ENCODE peak calls at places on chromosomes 3 and 15, in ten cellular contexts. W is GM12864; I is stimulated activated CD4-positive, alpha-beta T cell treated with anti-CD3 and anti-CD28 coated beads, Interleukin-1b, Interleukin-23, amount 100 ng/mL, for 24 hours; R is NCI-H460; E is left colon; P is ascending aorta; O is activated naive CD4-positive, alpha-beta T cell; S is body of pancreas; U is posterior cingulate gyrus; F is H9. Q is an unnamed sample.

GRCh38 chr3:15319575-15319974 is 12.8 kb downstream of the SH3BP5 start:
- DNase-seq in W (no peak), R (no peak), P (peak), O (no peak), F (no peak), I (no peak), S (no peak), U (no peak), E (no peak), Q (no peak)

GRCh38 chr15:22952826-22953579 is 27.2 kb downstream of the CYFIP1 start:
- DNase-seq in R (no peak), F (peak), P (no peak), I (no peak), E (no peak), S (no peak), U (no peak), O (no peak), W (no peak), Q (no peak)

GRCh38 chr3:129694228-129694627 is 87.8 kb upstream of the PLXND1 start:
- DNase-seq in S (no peak), I (no peak), P (no peak), U (no peak), E (no peak), R (no peak), O (no peak), F (no peak), W (no peak), Q (no peak)

GRCh38 chr15:76293361-76293760 is 17.9 kb downstream of the ETFA start:
- DNase-seq in R (no peak), P (no peak), W (no peak), U (no peak), O (no peak), S (no peak), E (no peak), F (no peak), I (no peak), Q (no peak)

GRCh38 chr3:120306519-120307455 is 21.8 kb upstream of the GPR156 start:
- DNase-seq in S (no peak), F (no peak), W (no peak), O (no peak), P (no peak), R (no peak), E (no peak), U (no peak), I (no peak), Q (no peak)

GRCh38 chr3:4271834-4272233 is 31.3 kb upstream of the SETMAR start:
- DNase-seq in P (no peak), U (no peak), I (no peak), S (no peak), W (no peak), F (no peak), O (no peak), R (peak), E (no peak), Q (no peak)

GRCh38 chr3:49217688-49218470 is 46.5 kb downstream of the KLHDC8B start:
- DNase-seq in F (no peak), R (no peak), E (no peak), W (no peak), S (peak), U (no peak), I (no peak), O (no peak), P (no peak), Q (no peak)

GRCh38 chr3:158471639-158472294 is 99.2 kb upstream of the MLF1 start:
- DNase-seq in S (no peak), P (no peak), F (no peak), U (no peak), R (no peak), E (no peak), O (no peak), I (no peak), W (no peak), Q (no peak)

GRCh38 chr3:104437131-104437750 is 929.5 kb upstream of the ALCAM start:
- DNase-seq in F (no peak), O (no peak), R (no peak), S (no peak), W (no peak), I (no peak), U (no peak), E (no peak), P (no peak), Q (no peak)

GRCh38 chr3:60949146-60949545 is 302.1 kb downstream of the FHIT start:
- DNase-seq in U (no peak), F (no peak), O (no peak), P (no peak), S (no peak), W (no peak), I (no peak), E (no peak), R (no peak), Q (no peak)

GRCh38 chr3:141407043-141407442 is 38.7 kb downstream of the ZBTB38 start:
- DNase-seq in S (peak), I (no peak), U (no peak), R (no peak), E (no peak), O (no peak), F (no peak), P (peak), W (no peak), Q (no peak)

GRCh38 chr15:42494998-42495360 is 455 bp upstream of the SNAP23 start:
- DNase-seq in U (peak), O (no peak), P (peak), S (peak), I (no peak), W (no peak), F (no peak), R (peak), E (peak), Q (peak)

GRCh38 chr3:94529821-94530220 is 467.0 kb downstream of the NSUN3 start:
- DNase-seq in I (no peak), U (no peak), P (no peak), E (no peak), W (no peak), O (no peak), F (no peak), S (no peak), R (no peak), Q (no peak)

GRCh38 chr15:80577552-80578205 is 117.4 kb upstream of the ABHD17C start:
- DNase-seq in I (no peak), R (no peak), F (peak), E (no peak), P (no peak), S (no peak), O (no peak), U (no peak), W (no peak), Q (no peak)

GRCh38 chr15:100252359-100252758 is 89.4 kb downstream of the ADAMTS17 start:
- DNase-seq in F (no peak), O (no peak), P (peak), R (no peak), U (no peak), W (no peak), I (no peak), E (no peak), S (no peak), Q (no peak)

GRCh38 chr15:29120593-29121368 is 148.8 kb downstream of the NSMCE3 start:
- DNase-seq in P (no peak), W (no peak), E (no peak), I (no peak), S (no peak), U (no peak), R (no peak), F (no peak), O (no peak), Q (no peak)

GRCh38 chr3:49493901-49494300 is 23.8 kb downstream of the DAG1 start:
- DNase-seq in U (no peak), P (no peak), O (no peak), S (no peak), R (no peak), W (no peak), E (no peak), F (no peak), I (no peak), Q (no peak)

GRCh38 chr3:178393833-178394232 is 142.4 kb upstream of the KCNMB2 start:
- DNase-seq in W (no peak), F (no peak), S (no peak), E (no peak), P (no peak), O (no peak), U (no peak), I (no peak), R (no peak), Q (no peak)

Q was measured in hippocampal formation.